ENCODE peak calls at places on chromosomes 4 and X, in six cellular contexts. L is tibial artery, V is H1, P is pancreas, M is heart right ventricle, D is lower lobe of right lung. U is an unnamed sample.

GRCh38 chr4:107843394-107843793 is 18.7 kb downstream of the SGMS2 start:
- DNase-seq in L (no peak), V (no peak), D (no peak), P (no peak), M (no peak), U (no peak)

GRCh38 chr4:94976371-94977011 is 218.7 kb downstream of the BMPR1B start:
- DNase-seq in V (no peak), P (no peak), L (no peak), M (no peak), D (no peak), U (peak; percentile 27)

GRCh38 chrX:16604300-16604699 is 45.7 kb upstream of the S100G start:
- DNase-seq in V (no peak), D (no peak), P (no peak), L (no peak), M (no peak), U (no peak)

GRCh38 chr4:41614519-41614918 is 76.6 kb downstream of the LIMCH1 start:
- DNase-seq in P (no peak), V (no peak), M (no peak), L (no peak), D (no peak), U (no peak)

GRCh38 chr4:101005659-101006058 is 341.7 kb downstream of the PPP3CA start:
- DNase-seq in D (no peak), P (no peak), M (no peak), L (no peak), V (no peak), U (no peak)

GRCh38 chr4:139042981-139043460 is 27.4 kb downstream of the NOCT start:
- DNase-seq in M (no peak), P (no peak), L (no peak), D (no peak), V (peak; percentile 45), U (no peak)

GRCh38 chr4:128675083-128675482 is 134.4 kb upstream of the JADE1 start:
- DNase-seq in M (no peak), P (no peak), L (no peak), D (no peak), V (no peak), U (no peak)

GRCh38 chr4:167031534-167032156 is 202.6 kb downstream of the SPOCK3 start:
- DNase-seq in V (no peak), D (no peak), L (no peak), M (no peak), P (no peak), U (peak; percentile 23)

GRCh38 chr4:147326581-147326980 is 154.3 kb upstream of the EDNRA start:
- DNase-seq in M (no peak), L (no peak), V (no peak), D (no peak), P (no peak), U (no peak)

GRCh38 chr4:88230953-88231835 is 53.2 kb downstream of the PPM1K start:
- DNase-seq in D (no peak), M (peak; percentile 15), L (no peak), P (no peak), V (peak; percentile 35), U (no peak)

GRCh38 chr4:59127748-59128147 is 2017.6 kb upstream of the IGFBP7 start:
- DNase-seq in D (no peak), M (no peak), L (no peak), V (no peak), P (no peak), U (no peak)

GRCh38 chrX:118251251-118251650 is 94.7 kb upstream of the WDR44 start:
- DNase-seq in V (no peak), M (no peak), D (no peak), L (no peak), P (no peak), U (no peak)

GRCh38 chrX:43860646-43861370 is 21.4 kb downstream of the MAOB start:
- DNase-seq in L (no peak), V (no peak), D (no peak), M (peak; percentile 39), P (peak; percentile 39), U (no peak)

GRCh38 chr4:1720163-1720983 is 750 bp downstream of the TMEM129 start:
- DNase-seq in P (peak; percentile 55), M (no peak), L (no peak), D (peak; percentile 72), V (peak; percentile 69), U (no peak)

GRCh38 chrX:118847676-118848075 is 24.1 kb downstream of the ZCCHC12 start:
- DNase-seq in L (no peak), D (no peak), P (no peak), M (peak; percentile 12), V (no peak), U (peak; percentile 34)

GRCh38 chr4:173802714-173803022 is 272.6 kb upstream of the HAND2 start:
- DNase-seq in V (no peak), D (no peak), M (no peak), L (no peak), P (no peak), U (no peak)

GRCh38 chrX:134365923-134366322 is 94.0 kb upstream of the HPRT1 start:
- DNase-seq in P (no peak), D (no peak), L (no peak), V (no peak), M (no peak), U (peak; percentile 68)

GRCh38 chr4:148980782-148981181 is 538.6 kb upstream of the NR3C2 start:
- DNase-seq in V (no peak), L (no peak), P (no peak), M (no peak), D (no peak), U (no peak)

GRCh38 chr4:2071912-2072867 is 13.1 kb downstream of the NAT8L start:
- DNase-seq in D (peak; percentile 38), M (no peak), P (peak; percentile 73), L (peak; percentile 54), V (peak; percentile 45), U (no peak)

GRCh38 chrX:70960728-70961127 is 29.8 kb upstream of the SLC7A3 start:
- DNase-seq in M (no peak), P (no peak), V (no peak), L (no peak), D (no peak), U (no peak)

GRCh38 chr4:156837625-156838345 is 133.8 kb downstream of the PDGFC start:
- DNase-seq in D (no peak), V (no peak), P (no peak), M (no peak), L (no peak), U (no peak)

GRCh38 chr4:158020175-158020574 is 152.7 kb downstream of the GASK1B start:
- DNase-seq in M (peak; percentile 36), P (no peak), L (peak; percentile 67), D (no peak), V (no peak), U (peak; percentile 44)

GRCh38 chr4:20532871-20533870 is 167.1 kb upstream of the PACRGL start:
- DNase-seq in D (no peak), L (no peak), P (no peak), M (no peak), V (no peak), U (no peak)

GRCh38 chr4:185685804-185686203 is 126.2 kb downstream of the SORBS2 start:
- DNase-seq in L (no peak), P (no peak), M (no peak), V (no peak), D (no peak), U (no peak)

GRCh38 chrX:34918856-34919255 is 23.7 kb upstream of the FAM47B start:
- DNase-seq in M (peak; percentile 4), V (no peak), P (no peak), D (no peak), L (no peak), U (peak; percentile 10)

GRCh38 chr4:154560824-154561231 is 2.0 kb upstream of the FGB start:
- DNase-seq in M (no peak), V (no peak), D (no peak), P (no peak), L (no peak), U (peak; percentile 70)

GRCh38 chr4:56760194-56760593 is 61.3 kb downstream of the SPINK2 start:
- DNase-seq in V (no peak), P (no peak), L (no peak), D (no peak), M (no peak), U (no peak)

GRCh38 chr4:147421456-147421855 is 59.4 kb upstream of the EDNRA start:
- DNase-seq in P (no peak), L (no peak), M (no peak), V (no peak), D (no peak), U (no peak)

GRCh38 chr4:38092701-38093100 is 132.5 kb downstream of the PTTG2 start:
- DNase-seq in V (no peak), M (no peak), D (no peak), P (no peak), L (no peak), U (no peak)

GRCh38 chrX:6002056-6002455 is 226.6 kb downstream of the NLGN4X start:
- DNase-seq in V (no peak), M (no peak), L (no peak), P (no peak), D (no peak), U (no peak)

GRCh38 chr4:100372432-100372831 is 145.4 kb downstream of the EMCN start:
- DNase-seq in M (no peak), P (no peak), L (no peak), D (no peak), V (peak; percentile 44), U (peak; percentile 4)

GRCh38 chrX:33198561-33199279 is 12.6 kb downstream of the DMD start:
- DNase-seq in D (no peak), P (no peak), L (no peak), M (no peak), V (no peak), U (no peak)

GRCh38 chr4:108889696-108890475 is 127.0 kb upstream of the ETNPPL start:
- DNase-seq in P (no peak), M (no peak), L (no peak), D (no peak), V (no peak), U (no peak)

DNA sequence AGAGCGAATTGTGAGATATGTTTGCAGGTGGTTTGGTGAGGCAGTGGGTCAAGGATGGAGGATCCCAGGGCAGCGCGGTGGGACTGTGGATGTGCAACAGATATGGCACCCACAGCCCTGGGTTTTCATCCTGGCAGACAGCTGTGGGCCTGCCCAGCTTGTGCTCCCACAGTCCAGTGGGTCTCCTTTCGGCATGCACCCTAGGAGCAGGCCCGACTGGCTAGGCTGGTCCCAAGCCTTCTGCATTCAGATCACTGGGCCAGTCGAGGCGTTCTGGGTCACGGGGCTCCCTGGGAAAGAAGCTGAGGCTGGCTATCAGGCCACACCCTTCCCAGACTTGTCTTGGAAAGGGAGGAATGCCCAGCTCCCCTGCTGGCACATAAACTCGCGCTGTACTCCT is 2289.6 kb downstream of the ARAP2 start:
- DNase-seq in P (no peak), L (no peak), M (no peak), D (no peak), V (no peak), U (no peak)
- H3K27ac ChIP-seq in P (no peak overlapping the region), L (no peak overlapping the region), M (no peak overlapping the region), D (no peak overlapping the region), V (no peak overlapping the region), U (no peak overlapping the region)

GRCh38 chr4:73257995-73258667 is 467 bp downstream of the ANKRD17 start:
- DNase-seq in P (peak; percentile 23), M (peak; percentile 38), D (no peak), V (peak; percentile 55), L (peak; percentile 71), U (no peak)
- TF ChIP-seq CTCF in P (no peak), M (peak; percentile 47), D (peak; percentile 18), V (no peak), L (no peak), U (peak; percentile 25)

GRCh38 chrX:21926116-21926515 is 14.4 kb upstream of the SMS start:
- DNase-seq in V (no peak), D (no peak), M (no peak), L (no peak), P (no peak), U (no peak)
- H3K27ac ChIP-seq in V (no peak overlapping the region), D (peak overlapping the region; percentile 49), M (peak overlapping the region; percentile 28), L (no peak overlapping the region), P (peak overlapping the region; percentile 34), U (no peak overlapping the region)

GRCh38 chr4:113908829-113909228 is 70.6 kb downstream of the ARSJ start:
- DNase-seq in V (no peak), D (no peak), M (no peak), P (no peak), L (no peak), U (no peak)
- TF ChIP-seq CTCF in V (no peak), D (no peak), M (peak; percentile 30), P (no peak), L (no peak), U (peak; percentile 38)

U was measured in RWPE1.